ENCODE peak calls at places on chromosomes 12 and 14, in six cellular contexts. D is body of pancreas, Z is HCT116, B is right lobe of liver, Q is A549, P is heart left ventricle. S is an unnamed sample. For H3K4me1, the result is how much of the 10 kb centered on the place peaks cover.

GRCh38 chr12:126159139-126159538 is 1093.9 kb downstream of the AACS start:
- ATAC-seq in D (no peak), Z (no peak), B (no peak), Q (no peak), P (no peak), S (no peak)

GRCh38 chr12:73632661-73633060 is 905.0 kb upstream of the ATXN7L3B start:
- ATAC-seq in D (no peak), Z (no peak), B (no peak), Q (no peak), P (no peak), S (no peak)

GRCh38 chr12:13887774-13888388 is 93.5 kb downstream of the GRIN2B start:
- ATAC-seq in D (no peak), Z (no peak), B (peak), Q (peak), P (no peak), S (no peak)

GRCh38 chr14:103551338-103551762 is 11.1 kb downstream of the BAG5 start:
- ATAC-seq in D (peak), Z (no peak), B (peak), Q (no peak), P (peak), S (peak)

GRCh38 chr12:39937119-39937518 is 168.8 kb downstream of the SLC2A13 start:
- ATAC-seq in D (no peak), Z (no peak), B (peak), Q (no peak), P (no peak), S (no peak)

GRCh38 chr14:99203801-99204200 is 68.2 kb downstream of the BCL11B start:
- ATAC-seq in D (no peak), Z (no peak), B (no peak), Q (no peak), P (no peak), S (no peak)

GRCh38 chr12:58741226-58741625 is 179.1 kb downstream of the LRIG3 start:
- ATAC-seq in D (no peak), Z (no peak), B (no peak), Q (no peak), P (no peak), S (no peak)

GRCh38 chr12:52698634-52699340 is 4.5 kb downstream of the KRT77 start:
- ATAC-seq in D (peak), Z (no peak), B (no peak), Q (no peak), P (peak), S (no peak)

GRCh38 chr12:29563636-29564035 is 66.2 kb upstream of the OVCH1 start:
- ATAC-seq in D (no peak), Z (no peak), B (no peak), Q (no peak), P (no peak), S (no peak)

GRCh38 chr12:48824112-48824511 is 5.8 kb downstream of the CACNB3 start:
- ATAC-seq in D (no peak), Z (no peak), B (no peak), Q (no peak), P (no peak), S (no peak)

GRCh38 chr12:120739031-120739762 is 13.6 kb downstream of the ACADS start:
- ATAC-seq in D (no peak), Z (no peak), B (no peak), Q (no peak), P (no peak), S (no peak)

GRCh38 chr12:66072566-66072965 is 58.0 kb downstream of the LLPH start:
- ATAC-seq in D (no peak), Z (no peak), B (no peak), Q (no peak), P (no peak), S (no peak)

GRCh38 chr12:91432079-91432478 is 249.5 kb upstream of the DCN start:
- ATAC-seq in D (no peak), Z (no peak), B (peak), Q (no peak), P (no peak), S (no peak)

GRCh38 chr14:75803768-75804167 is 142.7 kb downstream of the TTLL5 start:
- ATAC-seq in D (no peak), Z (no peak), B (no peak), Q (no peak), P (no peak), S (no peak)

GRCh38 chr12:5567021-5567744 is 135.3 kb downstream of the NTF3 start:
- ATAC-seq in D (no peak), Z (no peak), B (no peak), Q (no peak), P (peak), S (no peak)

GRCh38 chr14:63923422-63923752 is 70.6 kb downstream of the SYNE2 start:
- ATAC-seq in D (no peak), Z (no peak), B (no peak), Q (peak), P (no peak), S (no peak)

GRCh38 chr14:64928239-64929002 is 14.1 kb downstream of the GPX2 start:
- ATAC-seq in D (no peak), Z (no peak), B (no peak), Q (no peak), P (no peak), S (no peak)

GRCh38 chr12:29731556-29731955 is 52.2 kb downstream of the TMTC1 start:
- ATAC-seq in D (no peak), Z (no peak), B (no peak), Q (no peak), P (no peak), S (no peak)

GRCh38 chr14:30980980-30981379 is 44.5 kb upstream of the AP4S1 start:
- ATAC-seq in D (no peak), Z (no peak), B (peak), Q (no peak), P (no peak), S (no peak)

GRCh38 chr12:67082221-67082620 is 186.9 kb upstream of the CAND1 start:
- ATAC-seq in D (no peak), Z (no peak), B (no peak), Q (no peak), P (no peak), S (no peak)

GRCh38 chr12:51827925-51828818 is 20.3 kb downstream of the FIGNL2 start:
- ATAC-seq in D (no peak), Z (peak), B (peak), Q (peak), P (peak), S (peak)

GRCh38 chr14:103872492-103873113 is 25.2 kb upstream of the PPP1R13B start:
- ATAC-seq in D (no peak), Z (peak), B (no peak), Q (no peak), P (no peak), S (no peak)

GRCh38 chr12:88924162-88924561 is 343.9 kb upstream of the KITLG start:
- ATAC-seq in D (no peak), Z (no peak), B (no peak), Q (no peak), P (no peak), S (no peak)

GRCh38 chr12:66960704-66961690 is 282.1 kb upstream of the GRIP1 start:
- ATAC-seq in D (no peak), Z (no peak), B (no peak), Q (no peak), P (no peak), S (no peak)

GRCh38 chr12:121467638-121468403 is 67.9 kb downstream of the RNF34 start:
- ATAC-seq in D (peak), Z (no peak), B (peak), Q (peak), P (peak), S (peak)

GRCh38 chr14:96177766-96178377 is 26.8 kb upstream of the BDKRB2 start:
- ATAC-seq in D (no peak), Z (no peak), B (no peak), Q (no peak), P (peak), S (peak)

GRCh38 chr14:74647834-74648361 is 35.9 kb upstream of the LTBP2 start:
- ATAC-seq in D (peak), Z (peak), B (no peak), Q (no peak), P (no peak), S (no peak)

GRCh38 chr14:34682787-34683321 is 31.5 kb downstream of the CFL2 start:
- ATAC-seq in D (no peak), Z (no peak), B (no peak), Q (no peak), P (peak), S (no peak)

DNA sequence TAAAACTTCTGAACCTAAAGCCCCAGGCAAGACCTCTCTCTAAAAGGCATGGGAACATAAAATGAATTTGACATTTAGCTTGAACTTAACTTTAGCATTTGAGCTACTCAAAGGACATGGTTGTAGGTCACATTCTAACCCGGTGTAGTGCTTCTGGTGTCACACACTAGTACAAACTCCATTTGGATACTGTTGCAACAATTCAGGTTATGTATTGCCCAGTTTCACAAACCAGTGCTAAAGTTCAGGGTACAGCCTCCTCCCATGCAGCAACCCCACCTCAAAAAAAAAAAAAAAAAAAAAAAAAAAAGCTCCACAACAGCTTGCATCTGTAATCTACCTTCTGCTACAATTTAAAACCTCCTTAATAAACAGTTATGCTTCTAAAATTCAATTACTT is 7.8 kb downstream of the PPTC7 start:
- ATAC-seq in D (no peak), Z (no peak), B (peak), Q (no peak), P (peak), S (no peak)
- H3K4me1 ChIP-seq in D (under half), Z (under half), B (under half), Q (under half), P (under half), S (under half)

DNA sequence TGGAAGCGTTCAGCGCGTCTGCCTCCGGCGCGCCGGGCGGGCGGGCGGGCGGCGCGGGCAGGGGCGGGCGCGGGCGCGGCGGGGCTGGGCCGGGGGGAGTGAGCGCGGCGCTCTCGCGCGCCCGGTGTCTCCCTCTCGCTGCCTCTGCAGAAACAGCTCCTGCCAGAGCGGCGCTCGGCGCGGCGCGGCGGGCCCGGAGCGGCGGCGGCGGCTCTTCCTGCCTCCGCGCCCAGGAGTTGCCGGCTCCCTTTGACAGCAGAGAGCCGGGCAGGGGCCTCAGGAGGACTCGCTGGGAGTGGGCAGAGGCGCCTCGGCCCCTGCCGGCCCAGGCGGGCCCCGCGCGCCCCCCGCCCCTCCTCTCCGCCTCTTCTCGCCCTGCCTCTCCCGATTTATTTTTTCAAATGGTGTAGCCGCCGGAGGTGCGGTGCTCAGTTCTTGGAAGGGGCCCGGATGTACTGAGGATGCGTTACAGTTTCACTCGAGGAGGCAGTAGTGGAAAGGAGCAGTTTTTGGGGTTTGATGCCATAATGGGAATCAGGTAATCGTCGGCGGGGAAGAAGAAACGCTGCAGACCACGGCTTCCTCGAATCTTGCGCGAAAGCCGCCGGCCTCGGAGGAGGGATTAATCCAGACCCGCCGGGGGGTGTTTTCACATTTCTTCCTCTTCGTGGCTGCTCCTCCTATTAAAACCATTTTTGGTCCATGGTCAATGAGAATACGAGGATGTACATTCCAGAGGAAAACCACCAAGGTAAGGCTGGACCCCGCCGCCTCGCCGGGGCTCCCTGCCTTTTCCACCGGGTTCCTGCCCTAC is at the start of gene CACNA1C:
- ATAC-seq in D (peak), Z (peak), B (peak), Q (peak), P (peak), S (peak)
- TF ChIP-seq CTCF in D (no peak), Z (no peak), B (no peak), Q (no peak), P (peak), S (peak)

DNA sequence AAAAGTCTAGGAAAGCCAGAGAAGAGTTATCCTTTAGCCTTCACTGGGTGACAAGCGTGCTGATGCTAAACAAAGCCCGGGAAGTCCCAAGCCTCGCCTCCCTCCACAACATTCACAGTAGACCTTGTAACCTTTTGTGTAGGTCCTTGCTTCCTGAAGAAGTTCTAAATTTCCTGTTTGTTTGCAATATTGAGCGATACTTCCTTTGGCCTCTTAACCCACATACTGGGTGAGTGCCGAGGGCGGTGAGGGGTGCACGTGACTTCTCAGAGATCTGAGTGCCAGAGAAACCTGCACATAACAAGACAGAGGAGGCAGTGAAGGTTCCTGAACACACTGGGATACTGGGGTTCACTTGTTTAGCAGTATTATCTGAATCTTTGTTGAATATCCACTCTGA is 134.3 kb downstream of the PLXNC1 start:
- ATAC-seq in D (no peak), Z (no peak), B (peak), Q (no peak), P (peak), S (no peak)
- TF ChIP-seq POLR2A in D (no peak), Z (no peak), B (no peak), Q (no peak), P (no peak), S (no peak)

DNA sequence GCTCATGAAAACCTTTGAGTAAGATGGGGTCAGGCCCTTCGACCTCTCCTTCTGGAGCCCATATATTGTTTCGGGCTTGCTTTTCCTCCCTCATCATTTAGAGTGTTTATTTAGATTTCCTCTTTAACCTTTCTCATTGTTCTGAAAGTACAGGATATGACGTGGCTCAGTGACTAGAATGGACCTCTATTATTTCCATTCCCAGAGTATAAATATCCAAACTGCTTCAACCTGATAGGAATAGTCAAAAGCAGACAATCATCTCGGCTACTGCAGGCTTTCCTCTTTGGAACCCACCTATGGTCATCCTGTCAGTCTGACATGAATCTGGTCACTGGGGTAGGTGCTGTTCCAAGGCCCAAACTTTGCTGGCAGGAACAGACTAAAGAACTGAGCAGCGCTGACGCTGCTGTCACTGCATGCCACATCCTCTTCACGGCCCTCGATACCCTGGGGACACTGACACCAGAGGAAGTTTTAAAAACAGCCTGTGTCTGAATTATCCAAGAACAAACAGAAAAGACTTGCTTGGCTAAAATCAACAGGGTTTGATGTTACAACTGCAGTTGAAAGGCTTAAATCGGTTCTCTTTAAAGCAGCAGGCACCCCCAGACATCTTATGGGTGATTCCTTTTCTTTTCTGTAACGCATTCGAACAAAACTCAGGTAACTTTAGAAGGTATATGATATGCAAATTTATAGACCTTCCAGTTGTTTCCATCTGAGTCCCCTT is 5.0 kb upstream of the DDX47 start:
- ATAC-seq in D (peak), Z (no peak), B (peak), Q (no peak), P (peak), S (peak)
- H3K4me1 ChIP-seq in D (under half), Z (under half), B (under half), Q (half or more), P (under half), S (under half)